ENCODE peak calls at places on chromosome 2, in ten cellular contexts. Y is CD8-positive, alpha-beta memory T cell; B is astrocyte; F is tibial artery; G is spleen; M is psoas muscle; X is fibroblast of lung; Z is mesenchymal stem cell; E is dorsolateral prefrontal cortex; H is breast epithelium. S is an unnamed sample. For H3K27me3, the result is how much of the 10 kb centered on the place peaks cover.

GRCh38 chr2:221570321-221571107 is 1.6 kb downstream of the EPHA4 start:
- DNase-seq in Y (no peak), B (no peak), F (peak), G (no peak), M (no peak), X (peak), Z (peak), E (peak), H (no peak), S (no peak)

GRCh38 chr2:96537066-96537733 is 648 bp downstream of the ARID5A start:
- DNase-seq in Y (peak), B (peak), F (peak), G (peak), M (peak), X (peak), Z (peak), E (no peak), H (peak), S (no peak)

GRCh38 chr2:148903294-148903693 is 28.3 kb downstream of the KIF5C start:
- DNase-seq in Y (no peak), B (no peak), F (no peak), G (no peak), M (no peak), X (no peak), Z (no peak), E (no peak), H (no peak), S (no peak)

GRCh38 chr2:221562226-221562625 is 9.9 kb downstream of the EPHA4 start:
- DNase-seq in Y (no peak), B (no peak), F (no peak), G (no peak), M (no peak), X (peak), Z (no peak), E (no peak), H (no peak), S (no peak)

GRCh38 chr2:20179179-20179754 is 45.7 kb downstream of the SDC1 start:
- DNase-seq in Y (no peak), B (no peak), F (peak), G (peak), M (no peak), X (no peak), Z (no peak), E (peak), H (no peak), S (no peak)

GRCh38 chr2:199460101-199460671 is 2.4 kb upstream of the SATB2 start:
- DNase-seq in Y (no peak), B (peak), F (no peak), G (no peak), M (no peak), X (peak), Z (peak), E (no peak), H (no peak), S (no peak)

GRCh38 chr2:219002395-219003266 is 9.4 kb upstream of the CRYBA2 start:
- DNase-seq in Y (peak), B (no peak), F (no peak), G (no peak), M (no peak), X (peak), Z (no peak), E (no peak), H (peak), S (no peak)

GRCh38 chr2:134792147-134792546 is 46.3 kb upstream of the ACMSD start:
- DNase-seq in Y (no peak), B (no peak), F (no peak), G (no peak), M (no peak), X (no peak), Z (no peak), E (no peak), H (no peak), S (no peak)

GRCh38 chr2:69483696-69484095 is 46.5 kb upstream of the NFU1 start:
- DNase-seq in Y (no peak), B (no peak), F (no peak), G (no peak), M (no peak), X (no peak), Z (no peak), E (no peak), H (no peak), S (no peak)

GRCh38 chr2:235382091-235383000 is 111.5 kb upstream of the AGAP1 start:
- DNase-seq in Y (no peak), B (no peak), F (no peak), G (no peak), M (no peak), X (no peak), Z (no peak), E (no peak), H (no peak), S (no peak)

GRCh38 chr2:65863713-65864112 is 431.3 kb upstream of the SPRED2 start:
- DNase-seq in Y (no peak), B (no peak), F (no peak), G (no peak), M (no peak), X (no peak), Z (no peak), E (no peak), H (no peak), S (no peak)

GRCh38 chr2:105181282-105181681 is 60.3 kb upstream of the GPR45 start:
- DNase-seq in Y (no peak), B (no peak), F (no peak), G (no peak), M (no peak), X (no peak), Z (no peak), E (no peak), H (no peak), S (no peak)

GRCh38 chr2:105179469-105180372 is 61.8 kb upstream of the GPR45 start:
- DNase-seq in Y (no peak), B (peak), F (no peak), G (no peak), M (no peak), X (peak), Z (peak), E (peak), H (no peak), S (no peak)

GRCh38 chr2:105183555-105184323 is 57.8 kb upstream of the GPR45 start:
- DNase-seq in Y (no peak), B (no peak), F (no peak), G (no peak), M (no peak), X (no peak), Z (no peak), E (no peak), H (no peak), S (no peak)

GRCh38 chr2:105177546-105178254 is 63.8 kb upstream of the GPR45 start:
- DNase-seq in Y (no peak), B (no peak), F (no peak), G (no peak), M (no peak), X (no peak), Z (no peak), E (no peak), H (no peak), S (no peak)

GRCh38 chr2:105180491-105180972 is 61.0 kb upstream of the GPR45 start:
- DNase-seq in Y (no peak), B (no peak), F (no peak), G (no peak), M (no peak), X (no peak), Z (no peak), E (no peak), H (no peak), S (no peak)
- H3K27me3 ChIP-seq in Y (under half), B (under half), F (under half), G (under half), M (under half), X (under half), Z (under half), E (under half), H (under half), S (under half)

DNA sequence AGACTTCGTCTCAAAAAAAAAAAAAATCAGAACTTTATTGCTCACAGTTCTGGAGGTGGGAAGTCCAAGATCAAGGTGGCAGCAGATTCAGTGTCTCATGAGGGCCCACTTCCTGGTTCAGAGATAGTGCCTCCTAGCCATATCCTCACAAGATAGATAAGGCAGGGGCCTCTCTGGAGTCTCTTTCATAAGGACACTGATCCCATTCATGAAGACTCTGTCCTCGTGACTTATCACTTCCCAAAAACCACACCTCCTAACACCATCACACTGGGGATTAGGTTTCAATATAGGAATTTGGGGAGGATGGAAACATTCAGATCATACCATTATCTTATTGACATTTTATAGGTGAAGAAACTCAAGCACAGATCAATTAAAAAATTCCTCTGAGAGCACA is 61.1 kb downstream of the PDCL3 start:
- DNase-seq in Y (no peak), B (no peak), F (no peak), G (no peak), M (no peak), X (no peak), Z (no peak), E (no peak), H (no peak), S (no peak)
- H3K27me3 ChIP-seq in Y (under half), B (under half), F (under half), G (under half), M (under half), X (under half), Z (under half), E (under half), H (under half), S (under half)

GRCh38 chr2:222751821-222752719 is 80.6 kb downstream of the MOGAT1 start:
- DNase-seq in Y (no peak), B (no peak), F (no peak), G (no peak), M (no peak), X (no peak), Z (peak), E (no peak), H (no peak), S (no peak)

GRCh38 chr2:222753251-222753824 is 81.9 kb downstream of the MOGAT1 start:
- DNase-seq in Y (no peak), B (peak), F (no peak), G (no peak), M (no peak), X (peak), Z (peak), E (no peak), H (no peak), S (no peak)

GRCh38 chr2:222751238-222751637 is 79.8 kb downstream of the MOGAT1 start:
- DNase-seq in Y (no peak), B (no peak), F (no peak), G (no peak), M (no peak), X (no peak), Z (no peak), E (no peak), H (no peak), S (no peak)

GRCh38 chr2:222752731-222753130 is 81.3 kb downstream of the MOGAT1 start:
- DNase-seq in Y (no peak), B (no peak), F (no peak), G (no peak), M (no peak), X (no peak), Z (peak), E (no peak), H (no peak), S (no peak)

GRCh38 chr2:222750533-222750932 is 79.1 kb downstream of the MOGAT1 start:
- DNase-seq in Y (no peak), B (no peak), F (no peak), G (no peak), M (no peak), X (no peak), Z (no peak), E (no peak), H (no peak), S (no peak)
- H3K27me3 ChIP-seq in Y (under half), B (under half), F (under half), G (under half), M (under half), X (under half), Z (under half), E (under half), H (under half), S (under half)

GRCh38 chr2:17877811-17878221 is 651 bp upstream of the KCNS3 start:
- DNase-seq in Y (no peak), B (no peak), F (no peak), G (no peak), M (peak), X (peak), Z (peak), E (no peak), H (no peak), S (no peak)

GRCh38 chr2:17879913-17880274 is 1.4 kb downstream of the KCNS3 start:
- DNase-seq in Y (no peak), B (no peak), F (no peak), G (no peak), M (no peak), X (no peak), Z (no peak), E (no peak), H (no peak), S (no peak)

GRCh38 chr2:17879137-17879912 is 858 bp downstream of the KCNS3 start:
- DNase-seq in Y (no peak), B (peak), F (peak), G (no peak), M (peak), X (peak), Z (peak), E (peak), H (peak), S (no peak)

GRCh38 chr2:17878222-17879136 is at the start of gene KCNS3:
- DNase-seq in Y (no peak), B (no peak), F (peak), G (no peak), M (peak), X (peak), Z (peak), E (no peak), H (peak), S (no peak)

DNA sequence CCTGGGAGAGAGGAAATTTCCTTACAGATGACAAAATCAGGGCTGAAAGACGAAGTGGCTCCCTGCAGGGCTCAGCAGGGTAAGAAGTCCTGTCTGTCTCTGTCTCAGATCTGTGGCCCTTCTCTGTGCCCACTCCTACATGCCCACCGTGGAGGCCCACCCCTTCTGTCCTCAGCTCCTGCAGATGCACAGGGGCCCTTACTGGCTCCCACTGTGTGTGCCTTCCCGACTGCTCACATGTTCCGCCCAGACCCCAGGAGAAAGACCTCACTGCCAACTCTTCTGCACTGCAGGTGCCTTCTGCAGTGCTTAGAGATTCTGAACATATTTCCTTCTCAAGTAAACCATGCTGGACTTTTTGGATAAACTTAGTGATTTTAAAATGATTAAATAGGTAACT is 1.9 kb upstream of the KCNS3 start:
- DNase-seq in Y (no peak), B (no peak), F (no peak), G (no peak), M (no peak), X (no peak), Z (no peak), E (no peak), H (no peak), S (no peak)
- H3K27me3 ChIP-seq in Y (under half), B (under half), F (under half), G (under half), M (under half), X (under half), Z (under half), E (under half), H (under half), S (under half)

GRCh38 chr2:47259829-47260228 is 104.7 kb upstream of the STPG4 start:
- DNase-seq in Y (no peak), B (no peak), F (no peak), G (no peak), M (no peak), X (no peak), Z (no peak), E (no peak), H (no peak), S (no peak)
- H3K27me3 ChIP-seq in Y (under half), B (under half), F (under half), G (under half), M (under half), X (under half), Z (under half), E (under half), H (under half), S (under half)

GRCh38 chr2:176961759-176962158 is 250.8 kb upstream of the HNRNPA3 start:
- DNase-seq in Y (no peak), B (no peak), F (no peak), G (no peak), M (no peak), X (no peak), Z (no peak), E (no peak), H (no peak), S (no peak)

GRCh38 chr2:176967911-176968451 is 244.6 kb upstream of the HNRNPA3 start:
- DNase-seq in Y (no peak), B (no peak), F (no peak), G (no peak), M (no peak), X (no peak), Z (no peak), E (no peak), H (no peak), S (no peak)

GRCh38 chr2:176960736-176961135 is 251.9 kb upstream of the HNRNPA3 start:
- DNase-seq in Y (no peak), B (no peak), F (no peak), G (no peak), M (no peak), X (no peak), Z (no peak), E (peak), H (no peak), S (no peak)

GRCh38 chr2:176959614-176960013 is 253.0 kb upstream of the HNRNPA3 start:
- DNase-seq in Y (no peak), B (no peak), F (no peak), G (no peak), M (no peak), X (no peak), Z (no peak), E (no peak), H (no peak), S (no peak)

GRCh38 chr2:176963888-176964287 is 248.7 kb upstream of the HNRNPA3 start:
- DNase-seq in Y (no peak), B (no peak), F (no peak), G (no peak), M (no peak), X (no peak), Z (no peak), E (no peak), H (no peak), S (no peak)
- H3K27me3 ChIP-seq in Y (under half), B (under half), F (under half), G (under half), M (under half), X (under half), Z (under half), E (under half), H (under half), S (under half)

DNA sequence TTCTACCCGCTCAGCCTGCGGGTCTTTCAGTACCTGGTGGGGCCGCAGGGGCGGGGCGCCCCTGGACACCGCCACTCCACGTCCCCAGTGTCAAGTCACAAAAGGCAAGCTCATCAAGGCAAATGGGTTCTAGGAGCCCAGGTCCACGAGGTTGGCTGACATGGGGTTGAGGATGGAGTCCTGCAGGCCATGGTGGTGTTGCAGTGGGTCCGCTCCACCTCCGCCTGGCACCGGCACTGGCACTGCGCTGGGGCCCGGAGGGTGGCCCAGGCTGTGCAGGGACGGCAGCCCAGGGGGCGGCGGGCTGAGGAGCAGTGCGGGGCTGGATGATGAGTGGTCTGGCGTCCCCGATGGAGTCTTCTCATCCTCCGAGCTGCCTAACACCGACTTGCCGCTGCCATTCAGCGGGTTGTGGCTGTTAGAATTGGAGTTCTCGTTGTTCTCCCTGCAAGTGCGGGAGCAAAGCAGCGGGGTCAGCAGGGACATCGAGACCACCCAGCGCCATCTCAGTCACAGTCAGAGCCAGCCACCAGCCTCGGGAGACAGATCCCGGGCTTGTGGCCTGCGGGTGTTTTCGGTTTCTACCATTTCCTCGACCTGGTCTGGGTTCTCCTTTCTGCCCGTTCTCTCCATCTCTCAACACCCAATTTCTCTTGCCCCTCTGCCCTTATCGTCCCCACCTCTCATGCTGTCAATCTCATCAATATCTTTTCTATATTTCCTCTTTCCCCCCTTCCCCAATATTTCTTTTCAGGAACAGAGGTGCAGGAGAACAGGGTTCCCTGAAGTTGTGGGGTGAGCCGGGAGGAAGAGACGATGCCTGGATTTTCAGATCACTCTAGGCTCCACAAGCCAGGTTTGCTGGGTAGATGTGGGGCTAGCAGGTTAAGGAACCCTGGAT is 3.0 kb downstream of the SIX2 start:
- DNase-seq in Y (no peak), B (no peak), F (no peak), G (no peak), M (no peak), X (no peak), Z (no peak), E (no peak), H (no peak), S (no peak)
- H3K27me3 ChIP-seq in Y (under half), B (half or more), F (under half), G (under half), M (under half), X (half or more), Z (under half), E (half or more), H (half or more), S (under half)

GRCh38 chr2:232486558-232487384 is 863 bp downstream of the ECEL1 start:
- DNase-seq in Y (no peak), B (no peak), F (peak), G (peak), M (peak), X (no peak), Z (no peak), E (no peak), H (no peak), S (no peak)
- H3K27me3 ChIP-seq in Y (under half), B (under half), F (half or more), G (under half), M (under half), X (under half), Z (half or more), E (half or more), H (half or more), S (under half)

GRCh38 chr2:85722519-85722918 is 28.4 kb downstream of the GNLY start:
- DNase-seq in Y (no peak), B (no peak), F (peak), G (no peak), M (peak), X (no peak), Z (no peak), E (no peak), H (no peak), S (no peak)
- H3K27me3 ChIP-seq in Y (under half), B (under half), F (under half), G (under half), M (under half), X (under half), Z (under half), E (under half), H (under half), S (under half)

GRCh38 chr2:26854283-26854827 is 6.4 kb downstream of the DPYSL5 start:
- DNase-seq in Y (no peak), B (no peak), F (no peak), G (no peak), M (no peak), X (no peak), Z (no peak), E (no peak), H (no peak), S (no peak)
- H3K27me3 ChIP-seq in Y (under half), B (under half), F (under half), G (under half), M (under half), X (under half), Z (half or more), E (under half), H (under half), S (under half)

S was measured in thoracic aorta.